ENCODE peak calls at places on chromosome 15, in seven cellular contexts. E is progenitor cell of endocrine pancreas; J is nephron progenitor cell; C is choroid plexus epithelial cell; K is GM13977; P is AG04450; W is CD8-positive, alpha-beta T cell. B is an unnamed sample.

GRCh38 chr15:74317820-74318375 is 49.5 kb downstream of the CYP11A1 start:
- DNase-seq in E (no peak), J (peak; percentile 62), C (peak; percentile 96), K (no peak), P (peak; percentile 48), W (no peak), B (peak; percentile 55)

GRCh38 chr15:77790481-77790880 is 157.8 kb upstream of the LINGO1 start:
- DNase-seq in E (no peak), J (no peak), C (peak; percentile 6), K (no peak), P (no peak), W (no peak), B (no peak)

GRCh38 chr15:65303687-65304392 is 637 bp upstream of the RNU5B-1 start:
- DNase-seq in E (no peak), J (peak; percentile 36), C (peak; percentile 71), K (no peak), P (peak; percentile 18), W (no peak), B (no peak)

GRCh38 chr15:31440754-31441298 is 114.2 kb downstream of the KLF13 start:
- DNase-seq in E (no peak), J (peak; percentile 56), C (peak; percentile 39), K (no peak), P (no peak), W (peak; percentile 45), B (peak; percentile 34)

GRCh38 chr15:91068966-91069365 is 31.1 kb upstream of the SV2B start:
- DNase-seq in E (no peak), J (no peak), C (no peak), K (no peak), P (no peak), W (no peak), B (no peak)

GRCh38 chr15:79370716-79371115 is 59.8 kb downstream of the TMED3 start:
- DNase-seq in E (no peak), J (no peak), C (peak; percentile 86), K (no peak), P (no peak), W (no peak), B (no peak)

GRCh38 chr15:39358441-39359041 is 222.3 kb upstream of the THBS1 start:
- DNase-seq in E (no peak), J (no peak), C (peak; percentile 59), K (no peak), P (peak; percentile 37), W (no peak), B (no peak)

GRCh38 chr15:35087759-35088158 is 2.7 kb upstream of the NANOGP8 start:
- DNase-seq in E (no peak), J (no peak), C (no peak), K (no peak), P (no peak), W (no peak), B (no peak)

GRCh38 chr15:100207053-100207452 is 134.7 kb downstream of the ADAMTS17 start:
- DNase-seq in E (no peak), J (no peak), C (no peak), K (no peak), P (no peak), W (no peak), B (no peak)

GRCh38 chr15:98684441-98684840 is 36.1 kb downstream of the IGF1R start:
- DNase-seq in E (no peak), J (no peak), C (peak; percentile 78), K (no peak), P (no peak), W (no peak), B (no peak)

GRCh38 chr15:79981861-79982455 is 11.0 kb upstream of the BCL2A1 start:
- DNase-seq in E (no peak), J (no peak), C (no peak), K (peak; percentile 43), P (no peak), W (no peak), B (no peak)

GRCh38 chr15:31476411-31476810 is 149.8 kb downstream of the KLF13 start:
- DNase-seq in E (no peak), J (no peak), C (no peak), K (no peak), P (no peak), W (no peak), B (no peak)

GRCh38 chr15:57218826-57219576 is 157.3 kb upstream of the CGNL1 start:
- DNase-seq in E (no peak), J (no peak), C (peak; percentile 99), K (no peak), P (peak; percentile 92), W (no peak), B (no peak)

GRCh38 chr15:31381801-31382692 is 55.4 kb downstream of the KLF13 start:
- DNase-seq in E (no peak), J (no peak), C (no peak), K (no peak), P (no peak), W (no peak), B (no peak)

GRCh38 chr15:48577495-48577894 is 68.0 kb downstream of the FBN1 start:
- DNase-seq in E (no peak), J (no peak), C (no peak), K (no peak), P (no peak), W (no peak), B (no peak)

GRCh38 chr15:39586387-39587171 is 5.7 kb downstream of the THBS1 start:
- DNase-seq in E (no peak), J (no peak), C (peak; percentile 85), K (no peak), P (no peak), W (no peak), B (no peak)

GRCh38 chr15:48584090-48584831 is 61.2 kb downstream of the FBN1 start:
- DNase-seq in E (no peak), J (no peak), C (no peak), K (no peak), P (no peak), W (no peak), B (no peak)

GRCh38 chr15:39579487-39580116 is 1.3 kb upstream of the THBS1 start:
- DNase-seq in E (peak; percentile 30), J (peak; percentile 63), C (peak; percentile 94), K (no peak), P (peak; percentile 96), W (no peak), B (peak; percentile 59)

GRCh38 chr15:67114046-67114445 is 48.6 kb downstream of the SMAD3 start:
- DNase-seq in E (no peak), J (no peak), C (no peak), K (no peak), P (no peak), W (no peak), B (no peak)

GRCh38 chr15:82808634-82809041 is 790 bp upstream of the WHAMM start:
- DNase-seq in E (no peak), J (no peak), C (no peak), K (no peak), P (no peak), W (no peak), B (no peak)

GRCh38 chr15:23038741-23039150 is 623 bp downstream of the TUBGCP5 start:
- DNase-seq in E (no peak), J (no peak), C (peak; percentile 69), K (no peak), P (no peak), W (no peak), B (no peak)

GRCh38 chr15:90588427-90588826 is 58.7 kb downstream of the CRTC3 start:
- DNase-seq in E (no peak), J (no peak), C (peak; percentile 32), K (no peak), P (peak; percentile 18), W (no peak), B (no peak)

GRCh38 chr15:100468265-100468664 is 60.5 kb downstream of the CERS3 start:
- DNase-seq in E (no peak), J (no peak), C (peak; percentile 23), K (no peak), P (no peak), W (no peak), B (no peak)

GRCh38 chr15:70318996-70319465 is 221.3 kb upstream of the TLE3 start:
- DNase-seq in E (no peak), J (no peak), C (peak; percentile 91), K (no peak), P (peak; percentile 50), W (no peak), B (no peak)

GRCh38 chr15:51366071-51366470 is 24.6 kb downstream of the GLDN start:
- DNase-seq in E (no peak), J (no peak), C (no peak), K (no peak), P (no peak), W (no peak), B (no peak)

GRCh38 chr15:47711654-47712053 is 5.7 kb upstream of the SEMA6D start:
- DNase-seq in E (no peak), J (no peak), C (peak; percentile 56), K (no peak), P (no peak), W (no peak), B (no peak)

GRCh38 chr15:68875377-68876116 is 54.8 kb upstream of the SPESP1 start:
- DNase-seq in E (peak; percentile 87), J (peak; percentile 97), C (peak; percentile 94), K (peak; percentile 83), P (peak; percentile 65), W (peak; percentile 97), B (peak; percentile 94)
- TF ChIP-seq CTCF in E (peak; percentile 94), J (peak; percentile 75), C (peak; percentile 91), K (peak; percentile 92), P (peak; percentile 86), W (peak; percentile 80), B (peak; percentile 87)

GRCh38 chr15:76340802-76341365 is 4.3 kb downstream of the ISL2 start:
- DNase-seq in E (peak; percentile 34), J (peak; percentile 57), C (no peak), K (peak; percentile 72), P (no peak), W (peak; percentile 47), B (no peak)
- TF ChIP-seq CTCF in E (peak; percentile 46), J (no peak), C (no peak), K (peak; percentile 47), P (no peak), W (no peak), B (no peak)

DNA sequence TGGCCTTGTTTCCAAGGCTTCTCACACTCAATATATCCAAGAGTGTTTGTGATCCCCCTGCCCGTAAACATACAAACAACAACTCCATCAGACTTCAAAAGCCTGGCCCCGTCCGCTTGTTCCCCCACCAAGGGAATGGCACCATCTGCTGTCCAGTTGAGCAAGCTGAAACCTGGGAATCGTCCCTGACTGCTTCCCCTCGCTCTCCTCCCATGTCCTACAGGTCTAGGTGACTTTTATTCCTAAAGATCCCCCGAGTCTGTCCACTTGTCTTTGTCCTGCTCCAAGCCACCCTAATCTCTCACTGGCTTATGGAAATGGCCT is 27.9 kb upstream of the FAM174B start:
- DNase-seq in E (peak; percentile 32), J (peak; percentile 64), C (peak; percentile 53), K (no peak), P (no peak), W (no peak), B (peak; percentile 71)
- TF ChIP-seq CTCF in E (peak; percentile 72), J (peak; percentile 73), C (peak; percentile 70), K (peak; percentile 46), P (peak; percentile 30), W (no peak), B (peak; percentile 64)

DNA sequence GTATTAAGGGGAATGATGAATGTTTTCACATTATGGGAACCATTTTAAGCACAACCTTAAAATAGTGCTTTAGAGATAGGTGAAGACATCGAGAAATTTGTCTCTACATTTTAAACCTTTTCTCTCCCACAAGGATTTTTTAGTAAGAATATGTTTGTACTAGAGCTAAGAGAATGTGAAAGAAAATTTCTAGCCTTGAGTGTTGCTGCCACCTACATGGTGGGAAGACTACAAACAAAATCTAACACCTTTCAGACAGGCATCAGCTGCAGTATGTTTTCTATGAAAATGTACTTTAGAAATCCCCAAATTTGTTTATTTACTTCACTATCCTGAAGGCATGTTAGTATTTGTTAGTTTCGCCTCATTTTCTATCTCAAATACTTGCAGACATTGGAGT is 247.4 kb downstream of the WDR72 start:
- DNase-seq in E (no peak), J (no peak), C (no peak), K (no peak), P (no peak), W (no peak), B (no peak)
- TF ChIP-seq CTCF in E (peak; percentile 38), J (no peak), C (no peak), K (no peak), P (no peak), W (no peak), B (no peak)